ENCODE peak calls at places on chromosome 15, in nine cellular contexts. J is activated CD8-positive, alpha-beta memory T cell treated with anti-CD3 and anti-CD28 coated beads for 24 hours; H is NCI-H187; E is SK-N-DZ; S is right cardiac atrium; L is CD4-positive, alpha-beta memory T cell; G is astrocyte of the cerebellum; W is stimulated activated CD4-positive, alpha-beta T cell treated with anti-CD3 and anti-CD28 coated beads, Interleukin-12 subunit alpha, Interleukin-12 subunit beta, amount 100 ng/mL, for 4 hours; V is NCI-H774. P is an unnamed sample.

GRCh38 chr15:64844576-64845140 is 2.9 kb downstream of the PLEKHO2 start:
- DNase-seq in J (peak), H (no peak), E (no peak), S (no peak), L (no peak), G (no peak), W (no peak), V (no peak), P (peak)

GRCh38 chr15:99450896-99451358 is 114.9 kb upstream of the MEF2A start:
- DNase-seq in J (peak), H (no peak), E (peak), S (peak), L (peak), G (no peak), W (peak), V (peak), P (no peak)

GRCh38 chr15:83571820-83572707 is 81.9 kb upstream of the ADAMTSL3 start:
- DNase-seq in J (no peak), H (no peak), E (peak), S (no peak), L (no peak), G (peak), W (no peak), V (peak), P (peak)

GRCh38 chr15:71203573-71204444 is 88.5 kb downstream of the THSD4 start:
- DNase-seq in J (no peak), H (no peak), E (no peak), S (no peak), L (no peak), G (no peak), W (no peak), V (peak), P (no peak)

GRCh38 chr15:31379042-31379441 is 52.4 kb downstream of the KLF13 start:
- DNase-seq in J (no peak), H (no peak), E (no peak), S (no peak), L (no peak), G (no peak), W (no peak), V (no peak), P (no peak)

GRCh38 chr15:48963524-48964113 is at the start of gene SHC4:
- DNase-seq in J (peak), H (no peak), E (peak), S (peak), L (peak), G (peak), W (no peak), V (peak), P (peak)

GRCh38 chr15:69529141-69529540 is 76.5 kb downstream of the RPLP1 start:
- DNase-seq in J (no peak), H (no peak), E (no peak), S (no peak), L (no peak), G (no peak), W (no peak), V (no peak), P (no peak)

GRCh38 chr15:74785716-74786032 is 3.8 kb downstream of the CSK start:
- DNase-seq in J (no peak), H (no peak), E (no peak), S (peak), L (peak), G (no peak), W (no peak), V (no peak), P (no peak)

GRCh38 chr15:71080166-71080565 is 35.1 kb upstream of the THSD4 start:
- DNase-seq in J (no peak), H (no peak), E (no peak), S (no peak), L (no peak), G (no peak), W (no peak), V (no peak), P (no peak)

GRCh38 chr15:70451861-70452653 is 311.3 kb downstream of the UACA start:
- DNase-seq in J (no peak), H (no peak), E (no peak), S (no peak), L (peak), G (no peak), W (peak), V (peak), P (no peak)

GRCh38 chr15:65920825-65921309 is 51.6 kb downstream of the RAB11A start:
- DNase-seq in J (no peak), H (no peak), E (no peak), S (no peak), L (no peak), G (no peak), W (no peak), V (no peak), P (no peak)

GRCh38 chr15:39618063-39618823 is 37.4 kb downstream of the THBS1 start:
- DNase-seq in J (no peak), H (no peak), E (no peak), S (no peak), L (no peak), G (no peak), W (no peak), V (no peak), P (no peak)

GRCh38 chr15:69999392-70000085 is 98.2 kb downstream of the TLE3 start:
- DNase-seq in J (no peak), H (no peak), E (no peak), S (no peak), L (no peak), G (no peak), W (no peak), V (no peak), P (no peak)

GRCh38 chr15:52069559-52069958 is 43.0 kb downstream of the BCL2L10 start:
- DNase-seq in J (no peak), H (no peak), E (no peak), S (no peak), L (no peak), G (no peak), W (no peak), V (no peak), P (no peak)

GRCh38 chr15:61047783-61048182 is 181.3 kb downstream of the RORA start:
- DNase-seq in J (no peak), H (no peak), E (no peak), S (no peak), L (no peak), G (no peak), W (no peak), V (no peak), P (no peak)

GRCh38 chr15:66252411-66253295 is 897 bp downstream of the MEGF11 start:
- DNase-seq in J (peak), H (no peak), E (peak), S (peak), L (peak), G (peak), W (peak), V (peak), P (peak)

GRCh38 chr15:38696120-38696727 is 131.6 kb upstream of the RASGRP1 start:
- DNase-seq in J (peak), H (no peak), E (no peak), S (no peak), L (peak), G (peak), W (peak), V (no peak), P (no peak)

GRCh38 chr15:63449711-63450110 is 54.7 kb upstream of the USP3 start:
- DNase-seq in J (peak), H (no peak), E (no peak), S (no peak), L (no peak), G (no peak), W (no peak), V (no peak), P (peak)

GRCh38 chr15:40441736-40442531 is 1.2 kb downstream of the BAHD1 start:
- DNase-seq in J (peak), H (no peak), E (no peak), S (peak), L (no peak), G (no peak), W (no peak), V (no peak), P (peak)

GRCh38 chr15:36024066-36024465 is 478.1 kb upstream of the DPH6 start:
- DNase-seq in J (no peak), H (no peak), E (no peak), S (peak), L (no peak), G (no peak), W (no peak), V (no peak), P (no peak)

GRCh38 chr15:74630284-74631086 is 14.8 kb downstream of the CLK3 start:
- DNase-seq in J (peak), H (no peak), E (no peak), S (no peak), L (no peak), G (no peak), W (no peak), V (no peak), P (no peak)

GRCh38 chr15:78034495-78035191 is 42.9 kb downstream of the TBC1D2B start:
- DNase-seq in J (peak), H (no peak), E (no peak), S (no peak), L (peak), G (no peak), W (peak), V (no peak), P (no peak)

GRCh38 chr15:96246057-96246456 is 84.4 kb upstream of the NR2F2 start:
- DNase-seq in J (no peak), H (no peak), E (no peak), S (no peak), L (no peak), G (no peak), W (no peak), V (no peak), P (no peak)

GRCh38 chr15:96276438-96277210 is 53.9 kb upstream of the NR2F2 start:
- DNase-seq in J (no peak), H (no peak), E (no peak), S (no peak), L (no peak), G (no peak), W (no peak), V (no peak), P (no peak)

GRCh38 chr15:40871749-40872617 is 2.1 kb downstream of the RHOV start:
- DNase-seq in J (no peak), H (no peak), E (no peak), S (no peak), L (no peak), G (no peak), W (no peak), V (no peak), P (no peak)

GRCh38 chr15:66894986-66895780 is 170.2 kb upstream of the SMAD3 start:
- DNase-seq in J (peak), H (no peak), E (no peak), S (no peak), L (no peak), G (no peak), W (no peak), V (no peak), P (no peak)

GRCh38 chr15:79439236-79439635 is 7.1 kb downstream of the MINAR1 start:
- DNase-seq in J (no peak), H (no peak), E (no peak), S (no peak), L (no peak), G (no peak), W (no peak), V (no peak), P (no peak)

GRCh38 chr15:100588638-100589242 is 13.2 kb downstream of the LINS1 start:
- DNase-seq in J (no peak), H (no peak), E (peak), S (no peak), L (no peak), G (no peak), W (no peak), V (no peak), P (no peak)

GRCh38 chr15:39066677-39067076 is 502.1 kb upstream of the RASGRP1 start:
- DNase-seq in J (no peak), H (no peak), E (no peak), S (no peak), L (no peak), G (no peak), W (no peak), V (no peak), P (no peak)

GRCh38 chr15:75123395-75123794 is 78.3 kb upstream of the C15orf39 start:
- DNase-seq in J (no peak), H (no peak), E (no peak), S (no peak), L (no peak), G (peak), W (no peak), V (no peak), P (no peak)

GRCh38 chr15:64717735-64718495 is 57.5 kb downstream of the RBPMS2 start:
- DNase-seq in J (no peak), H (no peak), E (no peak), S (peak), L (no peak), G (no peak), W (no peak), V (no peak), P (no peak)